ENCODE peak calls at places on chromosomes 2 and 18, in seven cellular contexts. M, T, C, W, N, O and X are unnamed samples.

GRCh38 chr18:70382032-70382431 is 93.2 kb downstream of the SOCS6 start:
- DNase-seq in M (no peak), T (no peak), C (no peak), W (no peak), N (no peak), O (no peak), X (no peak)

GRCh38 chr2:181354626-181355025 is 102.6 kb upstream of the ITGA4 start:
- DNase-seq in M (peak; percentile 37), T (no peak), C (no peak), W (peak; percentile 67), N (no peak), O (no peak), X (no peak)

GRCh38 chr2:18934886-18935285 is 345.5 kb upstream of the NT5C1B start:
- DNase-seq in M (no peak), T (no peak), C (no peak), W (no peak), N (no peak), O (no peak), X (no peak)

GRCh38 chr18:25229080-25229479 is 122.9 kb downstream of the ZNF521 start:
- DNase-seq in M (no peak), T (no peak), C (no peak), W (peak; percentile 41), N (no peak), O (no peak), X (no peak)

GRCh38 chr2:46372475-46372874 is 75.3 kb downstream of the EPAS1 start:
- DNase-seq in M (no peak), T (no peak), C (no peak), W (no peak), N (no peak), O (no peak), X (no peak)

GRCh38 chr2:38187416-38188127 is 111.6 kb upstream of the CYP1B1 start:
- DNase-seq in M (no peak), T (peak; percentile 88), C (no peak), W (peak; percentile 80), N (no peak), O (no peak), X (no peak)

GRCh38 chr2:128438091-128438490 is 119.4 kb upstream of the HS6ST1 start:
- DNase-seq in M (no peak), T (peak; percentile 40), C (no peak), W (no peak), N (no peak), O (no peak), X (no peak)

GRCh38 chr2:145541028-145541427 is 1021.1 kb upstream of the ZEB2 start:
- DNase-seq in M (no peak), T (no peak), C (no peak), W (no peak), N (no peak), O (no peak), X (no peak)

GRCh38 chr2:203876328-203876727 is 8.8 kb downstream of the CTLA4 start:
- DNase-seq in M (no peak), T (no peak), C (no peak), W (no peak), N (no peak), O (no peak), X (no peak)

GRCh38 chr18:59616501-59616900 is 80.7 kb downstream of the CCBE1 start:
- DNase-seq in M (no peak), T (no peak), C (no peak), W (no peak), N (no peak), O (no peak), X (no peak)

GRCh38 chr18:7808054-7808453 is 240.9 kb downstream of the PTPRM start:
- DNase-seq in M (no peak), T (no peak), C (no peak), W (no peak), N (no peak), O (no peak), X (no peak)

GRCh38 chr2:71705171-71705960 is 252.0 kb downstream of the DYSF start:
- DNase-seq in M (no peak), T (peak; percentile 46), C (no peak), W (no peak), N (no peak), O (no peak), X (no peak)

GRCh38 chr2:10992023-10992791 is 80.5 kb downstream of the KCNF1 start:
- DNase-seq in M (no peak), T (peak; percentile 17), C (no peak), W (no peak), N (no peak), O (no peak), X (no peak)

GRCh38 chr2:158637357-158637756 is 157.8 kb upstream of the DAPL1 start:
- DNase-seq in M (no peak), T (no peak), C (no peak), W (no peak), N (no peak), O (no peak), X (no peak)

GRCh38 chr2:182224669-182225068 is 202.2 kb downstream of the PDE1A start:
- DNase-seq in M (no peak), T (no peak), C (no peak), W (no peak), N (no peak), O (no peak), X (no peak)